ENCODE peak calls at places on chromosomes 13 and 19, in eight cellular contexts. M, X, W, G, F, Y, T and L are unnamed samples.

GRCh38 chr13:25168800-25169199 is 3.3 kb downstream of the AMER2 start:
- DNase-seq in Y (no peak), F (no peak), W (no peak), X (no peak), M (no peak), G (no peak), T (no peak), L (no peak)

GRCh38 chr13:72820156-72820897 is 38.4 kb downstream of the PIBF1 start:
- DNase-seq in F (no peak), X (no peak), G (no peak), M (no peak), Y (peak), W (no peak), T (no peak), L (peak)

GRCh38 chr19:50833802-50834167 is 411 bp upstream of the KLK15 start:
- DNase-seq in F (no peak), Y (no peak), G (no peak), M (no peak), W (no peak), T (no peak), X (no peak), L (no peak)

GRCh38 chr13:38872693-38873092 is 117.9 kb downstream of the STOML3 start:
- DNase-seq in F (peak), W (peak), G (no peak), Y (peak), X (no peak), M (peak), T (no peak), L (peak)

GRCh38 chr19:49421039-49421877 is 2.0 kb downstream of the PTH2 start:
- DNase-seq in F (peak), G (no peak), X (no peak), W (peak), Y (peak), T (no peak), M (peak), L (peak)

GRCh38 chr19:583968-584239 is 5.8 kb upstream of the HCN2 start:
- DNase-seq in T (no peak), W (no peak), Y (no peak), F (no peak), G (no peak), X (no peak), M (no peak), L (no peak)

GRCh38 chr13:78827471-78827870 is 168.5 kb upstream of the OBI1 start:
- DNase-seq in X (no peak), G (no peak), M (no peak), Y (no peak), T (no peak), F (no peak), W (no peak), L (no peak)

GRCh38 chr19:54790711-54791110 is 12.7 kb upstream of the KIR2DL4 start:
- DNase-seq in Y (no peak), M (no peak), T (no peak), X (no peak), W (no peak), G (no peak), F (no peak), L (no peak)